ENCODE peak calls at places on chromosomes 11 and 22, in seven cellular contexts. One of them, this sample, is unnamed.

GRCh38 chr11:116601734-116602636 is 170.8 kb downstream of the BUD13 start:
- DNase-seq in HCT116: no peak
- DNase-seq in adrenal gland: peak; percentile 18
- DNase-seq in brain microvascular endothelial cell: peak; percentile 20
- DNase-seq in left lung: no peak
- DNase-seq in lower lobe of right lung: no peak
- DNase-seq in fibroblast of the aortic adventitia: peak; percentile 78
- DNase-seq in this sample: no peak

GRCh38 chr22:17213976-17214375 is 5.3 kb downstream of the ADA2 start:
- DNase-seq in left lung: peak; percentile 67
- DNase-seq in fibroblast of the aortic adventitia: peak; percentile 8
- DNase-seq in HCT116: peak; percentile 40
- DNase-seq in adrenal gland: peak; percentile 43
- DNase-seq in lower lobe of right lung: peak; percentile 59
- DNase-seq in brain microvascular endothelial cell: peak; percentile 27
- DNase-seq in this sample: no peak

GRCh38 chr11:129917231-129917630 is 21.9 kb upstream of the NFRKB start:
- DNase-seq in lower lobe of right lung: no peak
- DNase-seq in fibroblast of the aortic adventitia: peak; percentile 71
- DNase-seq in HCT116: no peak
- DNase-seq in left lung: no peak
- DNase-seq in brain microvascular endothelial cell: no peak
- DNase-seq in adrenal gland: no peak
- DNase-seq in this sample: peak; percentile 35

GRCh38 chr11:34632105-34632780 is 11.3 kb downstream of the EHF start:
- DNase-seq in brain microvascular endothelial cell: no peak
- DNase-seq in left lung: no peak
- DNase-seq in fibroblast of the aortic adventitia: no peak
- DNase-seq in lower lobe of right lung: no peak
- DNase-seq in adrenal gland: peak; percentile 55
- DNase-seq in HCT116: no peak
- DNase-seq in this sample: peak; percentile 40

GRCh38 chr11:17813391-17814059 is 78.9 kb downstream of the KCNC1 start:
- DNase-seq in fibroblast of the aortic adventitia: peak; percentile 61
- DNase-seq in adrenal gland: no peak
- DNase-seq in brain microvascular endothelial cell: no peak
- DNase-seq in lower lobe of right lung: no peak
- DNase-seq in HCT116: no peak
- DNase-seq in left lung: no peak
- DNase-seq in this sample: no peak

GRCh38 chr11:130023204-130023603 is 20.6 kb upstream of the PRDM10 start:
- DNase-seq in fibroblast of the aortic adventitia: peak; percentile 77
- DNase-seq in brain microvascular endothelial cell: peak; percentile 70
- DNase-seq in left lung: no peak
- DNase-seq in lower lobe of right lung: no peak
- DNase-seq in HCT116: peak; percentile 29
- DNase-seq in adrenal gland: no peak
- DNase-seq in this sample: peak; percentile 75

GRCh38 chr11:117315285-117316196 is 515 bp downstream of the BACE1 start:
- DNase-seq in left lung: peak; percentile 89
- DNase-seq in brain microvascular endothelial cell: no peak
- DNase-seq in adrenal gland: peak; percentile 24
- DNase-seq in fibroblast of the aortic adventitia: no peak
- DNase-seq in lower lobe of right lung: no peak
- DNase-seq in HCT116: no peak
- DNase-seq in this sample: no peak

GRCh38 chr11:12723410-12724297 is 49.4 kb downstream of the TEAD1 start:
- DNase-seq in adrenal gland: no peak
- DNase-seq in brain microvascular endothelial cell: peak; percentile 58
- DNase-seq in HCT116: peak; percentile 79
- DNase-seq in left lung: no peak
- DNase-seq in fibroblast of the aortic adventitia: peak; percentile 15
- DNase-seq in lower lobe of right lung: no peak
- DNase-seq in this sample: no peak

GRCh38 chr22:17266261-17266971 is 47.2 kb upstream of the ADA2 start:
- DNase-seq in HCT116: no peak
- DNase-seq in left lung: no peak
- DNase-seq in brain microvascular endothelial cell: no peak
- DNase-seq in lower lobe of right lung: no peak
- DNase-seq in fibroblast of the aortic adventitia: no peak
- DNase-seq in adrenal gland: no peak
- DNase-seq in this sample: no peak

GRCh38 chr11:74754507-74755255 is 6.0 kb downstream of the RNF169 start:
- DNase-seq in fibroblast of the aortic adventitia: peak; percentile 85
- DNase-seq in HCT116: no peak
- DNase-seq in brain microvascular endothelial cell: peak; percentile 53
- DNase-seq in left lung: no peak
- DNase-seq in lower lobe of right lung: no peak
- DNase-seq in adrenal gland: no peak
- DNase-seq in this sample: peak; percentile 79

GRCh38 chr11:78041843-78042455 is 18.9 kb upstream of the KCTD14 start:
- DNase-seq in adrenal gland: no peak
- DNase-seq in left lung: no peak
- DNase-seq in fibroblast of the aortic adventitia: no peak
- DNase-seq in HCT116: no peak
- DNase-seq in brain microvascular endothelial cell: no peak
- DNase-seq in lower lobe of right lung: no peak
- DNase-seq in this sample: no peak

GRCh38 chr11:95585071-95585751 is 204.4 kb downstream of the FAM76B start:
- DNase-seq in lower lobe of right lung: no peak
- DNase-seq in adrenal gland: no peak
- DNase-seq in brain microvascular endothelial cell: peak; percentile 72
- DNase-seq in left lung: no peak
- DNase-seq in HCT116: no peak
- DNase-seq in fibroblast of the aortic adventitia: peak; percentile 67
- DNase-seq in this sample: peak; percentile 63

GRCh38 chr11:29534831-29535230 is 482.0 kb downstream of the KCNA4 start:
- DNase-seq in left lung: no peak
- DNase-seq in fibroblast of the aortic adventitia: peak; percentile 3
- DNase-seq in HCT116: no peak
- DNase-seq in lower lobe of right lung: no peak
- DNase-seq in brain microvascular endothelial cell: no peak
- DNase-seq in adrenal gland: no peak
- DNase-seq in this sample: no peak

GRCh38 chr11:23192256-23192655 is 332.0 kb upstream of the CCDC179 start:
- DNase-seq in lower lobe of right lung: no peak
- DNase-seq in HCT116: no peak
- DNase-seq in adrenal gland: no peak
- DNase-seq in fibroblast of the aortic adventitia: peak; percentile 22
- DNase-seq in brain microvascular endothelial cell: no peak
- DNase-seq in left lung: no peak
- DNase-seq in this sample: peak; percentile 48

DNA sequence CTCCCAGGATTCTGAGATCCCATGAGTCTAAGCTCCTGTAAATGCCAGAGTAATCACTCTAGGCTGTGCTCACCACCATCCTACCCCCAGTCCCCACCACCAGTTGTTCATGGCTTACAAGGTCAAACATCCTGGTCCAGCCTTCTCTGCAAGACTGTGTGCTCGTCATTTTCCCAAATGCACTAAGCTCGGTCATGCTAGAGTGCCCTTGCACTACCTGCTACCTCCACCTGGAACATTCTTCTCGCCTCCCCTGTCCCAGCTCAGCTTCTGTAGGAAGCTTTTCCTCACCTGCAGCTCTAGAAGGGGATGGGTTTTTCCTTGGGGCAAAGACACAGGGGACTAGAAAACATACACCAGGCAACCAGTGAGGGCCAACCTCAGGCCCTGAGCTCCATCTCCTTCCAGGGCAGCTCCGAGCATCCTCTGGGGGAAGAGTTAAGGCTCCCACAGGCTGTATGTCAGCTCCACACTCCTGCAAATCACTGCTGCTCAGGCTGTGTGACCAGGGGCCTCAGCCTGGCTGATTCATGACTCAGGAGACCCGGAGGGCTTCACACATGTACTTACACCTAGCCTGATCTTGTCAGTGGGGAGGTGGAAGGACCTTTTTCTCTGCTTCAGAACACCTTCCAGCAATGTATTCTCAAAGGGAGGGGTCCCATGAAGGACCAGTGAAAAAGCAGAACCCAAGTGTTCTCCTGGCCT is 37.2 kb upstream of the CSNK2A3 start:
- DNase-seq in fibroblast of the aortic adventitia: no peak
- DNase-seq in brain microvascular endothelial cell: no peak
- DNase-seq in lower lobe of right lung: no peak
- DNase-seq in HCT116: no peak
- DNase-seq in left lung: no peak
- DNase-seq in adrenal gland: no peak
- DNase-seq in this sample: no peak
- H3K4me3 ChIP-seq in fibroblast of the aortic adventitia: no peak overlapping the region
- H3K4me3 ChIP-seq in brain microvascular endothelial cell: no peak overlapping the region
- H3K4me3 ChIP-seq in lower lobe of right lung: no peak overlapping the region
- H3K4me3 ChIP-seq in HCT116: no peak overlapping the region
- H3K4me3 ChIP-seq in left lung: no peak overlapping the region
- H3K4me3 ChIP-seq in adrenal gland: no peak overlapping the region
- H3K4me3 ChIP-seq in this sample: no peak overlapping the region

DNA sequence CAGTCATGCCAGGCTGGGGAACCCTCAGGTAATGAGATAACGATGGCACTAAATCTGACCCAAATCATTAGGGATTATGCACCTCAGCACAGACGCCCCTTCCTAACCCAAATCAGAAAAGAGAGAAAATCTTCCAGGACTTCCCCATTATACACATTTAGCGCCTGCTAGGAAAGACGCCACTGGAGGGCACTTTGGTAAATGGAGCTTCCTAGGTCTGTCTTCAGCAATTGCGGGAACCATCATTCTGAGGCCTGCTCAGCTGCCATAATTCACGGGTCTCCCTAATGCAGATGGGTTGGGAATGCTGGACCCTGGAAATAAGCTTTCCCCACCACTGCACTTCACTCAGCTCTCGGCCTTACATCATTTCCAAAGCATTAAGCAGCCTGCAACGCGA is 86.2 kb upstream of the OPCML start:
- DNase-seq in adrenal gland: no peak
- DNase-seq in HCT116: no peak
- DNase-seq in brain microvascular endothelial cell: no peak
- DNase-seq in left lung: no peak
- DNase-seq in lower lobe of right lung: no peak
- DNase-seq in fibroblast of the aortic adventitia: no peak
- DNase-seq in this sample: no peak
- TF ChIP-seq CTCF in adrenal gland: no peak
- TF ChIP-seq CTCF in HCT116: no peak
- TF ChIP-seq CTCF in brain microvascular endothelial cell: no peak
- TF ChIP-seq CTCF in left lung: no peak
- TF ChIP-seq CTCF in lower lobe of right lung: no peak
- TF ChIP-seq CTCF in fibroblast of the aortic adventitia: no peak
- TF ChIP-seq CTCF in this sample: no peak

DNA sequence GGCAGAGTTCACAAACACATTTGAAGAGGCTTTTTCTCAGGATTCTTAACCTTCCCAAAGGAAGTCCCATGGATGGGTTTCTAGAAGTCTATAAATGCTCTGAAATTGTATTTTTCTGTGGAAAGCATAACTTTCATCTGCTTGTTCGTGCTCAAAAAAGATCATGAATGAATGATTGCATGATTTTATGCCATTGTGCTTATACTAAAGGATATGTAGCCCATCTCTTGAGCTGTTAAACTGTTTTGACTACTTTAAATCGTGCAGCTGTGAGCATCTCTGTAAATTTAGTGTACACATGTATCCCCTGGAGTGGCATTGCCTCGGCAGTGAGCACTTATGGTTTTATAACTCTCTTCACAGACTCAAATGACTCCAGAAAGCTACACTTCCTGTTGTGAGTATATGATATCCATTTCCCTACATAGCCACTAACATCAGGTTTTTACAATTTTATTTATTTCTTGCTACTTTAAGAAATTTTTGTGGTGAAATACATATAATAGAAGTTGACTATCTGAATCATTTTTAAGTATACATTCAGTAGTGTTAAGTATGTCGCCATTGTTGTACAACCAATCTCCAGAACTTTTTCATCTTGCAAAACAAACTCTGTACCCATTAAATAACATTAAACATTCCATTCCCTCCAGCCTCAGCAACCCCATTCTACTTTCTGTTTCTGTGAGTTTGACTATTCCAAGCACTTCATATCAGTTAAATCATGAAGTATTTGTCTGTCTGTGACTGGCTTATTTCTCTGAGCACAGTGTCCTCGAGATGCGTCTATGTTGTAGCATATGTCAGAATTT is 8.0 kb downstream of the NEAT1 start:
- DNase-seq in left lung: no peak
- DNase-seq in lower lobe of right lung: no peak
- DNase-seq in brain microvascular endothelial cell: peak; percentile 34
- DNase-seq in fibroblast of the aortic adventitia: peak; percentile 84
- DNase-seq in adrenal gland: no peak
- DNase-seq in HCT116: no peak
- DNase-seq in this sample: no peak
- H3K4me3 ChIP-seq in left lung: peak overlapping the region; percentile 80
- H3K4me3 ChIP-seq in lower lobe of right lung: peak overlapping the region; percentile 91
- H3K4me3 ChIP-seq in brain microvascular endothelial cell: peak overlapping the region; percentile 96
- H3K4me3 ChIP-seq in fibroblast of the aortic adventitia: peak overlapping the region; percentile 81
- H3K4me3 ChIP-seq in adrenal gland: peak overlapping the region; percentile 82
- H3K4me3 ChIP-seq in HCT116: no peak overlapping the region
- H3K4me3 ChIP-seq in this sample: peak overlapping the region; percentile 82

GRCh38 chr22:38074181-38075104 is 9.5 kb downstream of the SLC16A8 start:
- DNase-seq in HCT116: no peak
- DNase-seq in lower lobe of right lung: no peak
- DNase-seq in left lung: peak; percentile 70
- DNase-seq in brain microvascular endothelial cell: no peak
- DNase-seq in adrenal gland: no peak
- DNase-seq in fibroblast of the aortic adventitia: peak; percentile 29
- DNase-seq in this sample: no peak
- TF ChIP-seq CTCF in HCT116: no peak
- TF ChIP-seq CTCF in lower lobe of right lung: peak; percentile 6
- TF ChIP-seq CTCF in left lung: no peak
- TF ChIP-seq CTCF in brain microvascular endothelial cell: peak; percentile 79
- TF ChIP-seq CTCF in adrenal gland: no peak
- TF ChIP-seq CTCF in fibroblast of the aortic adventitia: peak; percentile 54
- TF ChIP-seq CTCF in this sample: peak; percentile 20

DNA sequence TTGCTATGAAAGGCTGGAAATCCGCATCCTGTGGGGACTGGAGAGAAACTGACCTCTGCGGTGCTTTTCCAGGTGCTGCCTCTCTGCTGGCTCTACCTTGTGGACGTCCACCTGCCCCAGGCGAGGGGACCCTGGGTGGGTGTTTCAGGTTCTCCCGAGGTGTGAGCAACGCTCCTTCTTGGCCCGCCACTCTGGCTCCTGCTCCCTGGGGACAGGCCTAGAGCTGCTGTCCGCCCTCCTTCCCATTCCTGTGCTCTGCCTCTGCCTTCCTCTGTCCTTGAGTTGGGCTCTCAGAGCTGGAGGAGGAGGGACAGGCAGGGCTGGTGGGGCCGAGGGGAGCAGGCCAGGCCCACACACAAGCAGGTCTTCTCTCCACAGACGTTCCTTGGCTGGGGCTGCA is 1115.1 kb downstream of the BRD1 start:
- DNase-seq in HCT116: no peak
- DNase-seq in left lung: peak; percentile 53
- DNase-seq in brain microvascular endothelial cell: no peak
- DNase-seq in adrenal gland: no peak
- DNase-seq in fibroblast of the aortic adventitia: no peak
- DNase-seq in lower lobe of right lung: no peak
- DNase-seq in this sample: no peak
- H3K4me3 ChIP-seq in HCT116: no peak overlapping the region
- H3K4me3 ChIP-seq in left lung: no peak overlapping the region
- H3K4me3 ChIP-seq in brain microvascular endothelial cell: no peak overlapping the region
- H3K4me3 ChIP-seq in adrenal gland: no peak overlapping the region
- H3K4me3 ChIP-seq in fibroblast of the aortic adventitia: no peak overlapping the region
- H3K4me3 ChIP-seq in lower lobe of right lung: no peak overlapping the region
- H3K4me3 ChIP-seq in this sample: no peak overlapping the region